ENCODE peak calls at places on chromosome 5, in six cellular contexts. One of them, this sample, is unnamed.
A peak's percentile ranks its signal among the peaks of the same experiment; 100 is the strongest.

GRCh38 chr5:69295088-69295754 is 37.4 kb downstream of the CCDC125 start:
- DNase-seq in Peyer's patch: no peak
- DNase-seq in GM23248: peak; percentile 68
- DNase-seq in CD8-positive, alpha-beta memory T cell: no peak
- DNase-seq in transverse colon: no peak
- DNase-seq in heart left ventricle: no peak
- DNase-seq in this sample: no peak

GRCh38 chr5:65577141-65577540 is 14.0 kb downstream of the PPWD1 start:
- DNase-seq in transverse colon: no peak
- DNase-seq in heart left ventricle: no peak
- DNase-seq in Peyer's patch: no peak
- DNase-seq in CD8-positive, alpha-beta memory T cell: no peak
- DNase-seq in GM23248: no peak
- DNase-seq in this sample: no peak

GRCh38 chr5:43041669-43042175 is 1.6 kb upstream of the ANXA2R start:
- DNase-seq in GM23248: peak; percentile 90
- DNase-seq in Peyer's patch: peak; percentile 65
- DNase-seq in CD8-positive, alpha-beta memory T cell: no peak
- DNase-seq in transverse colon: peak; percentile 63
- DNase-seq in heart left ventricle: peak; percentile 86
- DNase-seq in this sample: no peak

GRCh38 chr5:17302138-17302537 is 84.7 kb downstream of the BASP1 start:
- DNase-seq in CD8-positive, alpha-beta memory T cell: no peak
- DNase-seq in heart left ventricle: no peak
- DNase-seq in GM23248: peak; percentile 58
- DNase-seq in Peyer's patch: no peak
- DNase-seq in transverse colon: no peak
- DNase-seq in this sample: no peak

GRCh38 chr5:33933723-33934544 is 2.3 kb upstream of the RXFP3 start:
- DNase-seq in GM23248: peak; percentile 35
- DNase-seq in Peyer's patch: no peak
- DNase-seq in transverse colon: no peak
- DNase-seq in CD8-positive, alpha-beta memory T cell: no peak
- DNase-seq in heart left ventricle: no peak
- DNase-seq in this sample: no peak

GRCh38 chr5:86968311-86968753 is 299.4 kb upstream of the RASA1 start:
- DNase-seq in Peyer's patch: no peak
- DNase-seq in CD8-positive, alpha-beta memory T cell: no peak
- DNase-seq in GM23248: peak; percentile 71
- DNase-seq in heart left ventricle: peak; percentile 53
- DNase-seq in transverse colon: no peak
- DNase-seq in this sample: no peak

GRCh38 chr5:113574417-113574816 is 60.9 kb downstream of the YTHDC2 start:
- DNase-seq in CD8-positive, alpha-beta memory T cell: no peak
- DNase-seq in Peyer's patch: no peak
- DNase-seq in GM23248: peak; percentile 78
- DNase-seq in heart left ventricle: peak; percentile 55
- DNase-seq in transverse colon: no peak
- DNase-seq in this sample: no peak

GRCh38 chr5:83751201-83751600 is 30.5 kb upstream of the HAPLN1 start:
- DNase-seq in heart left ventricle: no peak
- DNase-seq in GM23248: no peak
- DNase-seq in transverse colon: no peak
- DNase-seq in CD8-positive, alpha-beta memory T cell: no peak
- DNase-seq in Peyer's patch: no peak
- DNase-seq in this sample: no peak

GRCh38 chr5:170184007-170184687 is 48.6 kb upstream of the C5orf58 start:
- DNase-seq in heart left ventricle: peak; percentile 67
- DNase-seq in GM23248: peak; percentile 69
- DNase-seq in transverse colon: peak; percentile 44
- DNase-seq in Peyer's patch: peak; percentile 26
- DNase-seq in CD8-positive, alpha-beta memory T cell: no peak
- DNase-seq in this sample: peak; percentile 21

GRCh38 chr5:23820764-23821471 is 313.5 kb downstream of the PRDM9 start:
- DNase-seq in Peyer's patch: no peak
- DNase-seq in transverse colon: no peak
- DNase-seq in GM23248: peak; percentile 84
- DNase-seq in CD8-positive, alpha-beta memory T cell: no peak
- DNase-seq in heart left ventricle: no peak
- DNase-seq in this sample: no peak

GRCh38 chr5:150568663-150569062 is 60.7 kb downstream of the NDST1 start:
- DNase-seq in Peyer's patch: no peak
- DNase-seq in CD8-positive, alpha-beta memory T cell: no peak
- DNase-seq in heart left ventricle: peak; percentile 16
- DNase-seq in GM23248: no peak
- DNase-seq in transverse colon: no peak
- DNase-seq in this sample: no peak

GRCh38 chr5:155027993-155028629 is 14.6 kb downstream of the KIF4B start:
- DNase-seq in heart left ventricle: no peak
- DNase-seq in GM23248: no peak
- DNase-seq in transverse colon: no peak
- DNase-seq in Peyer's patch: no peak
- DNase-seq in CD8-positive, alpha-beta memory T cell: no peak
- DNase-seq in this sample: no peak

GRCh38 chr5:40683351-40683750 is 3.6 kb downstream of the PTGER4 start:
- DNase-seq in CD8-positive, alpha-beta memory T cell: no peak
- DNase-seq in heart left ventricle: no peak
- DNase-seq in transverse colon: no peak
- DNase-seq in GM23248: no peak
- DNase-seq in Peyer's patch: no peak
- DNase-seq in this sample: no peak

GRCh38 chr5:164832545-164832944 is 1327.1 kb downstream of the MAT2B start:
- DNase-seq in transverse colon: no peak
- DNase-seq in Peyer's patch: no peak
- DNase-seq in heart left ventricle: no peak
- DNase-seq in GM23248: no peak
- DNase-seq in CD8-positive, alpha-beta memory T cell: no peak
- DNase-seq in this sample: no peak

GRCh38 chr5:57834829-57835554 is 352.4 kb upstream of the ACTBL2 start:
- DNase-seq in heart left ventricle: no peak
- DNase-seq in GM23248: no peak
- DNase-seq in CD8-positive, alpha-beta memory T cell: no peak
- DNase-seq in transverse colon: no peak
- DNase-seq in Peyer's patch: no peak
- DNase-seq in this sample: no peak

GRCh38 chr5:172106511-172107356 is 81.3 kb downstream of the STK10 start:
- DNase-seq in Peyer's patch: peak; percentile 49
- DNase-seq in GM23248: peak; percentile 52
- DNase-seq in transverse colon: peak; percentile 55
- DNase-seq in heart left ventricle: peak; percentile 82
- DNase-seq in CD8-positive, alpha-beta memory T cell: peak; percentile 51
- DNase-seq in this sample: peak; percentile 55

GRCh38 chr5:140011297-140011802 is 31.7 kb downstream of the NRG2 start:
- DNase-seq in Peyer's patch: no peak
- DNase-seq in transverse colon: no peak
- DNase-seq in CD8-positive, alpha-beta memory T cell: no peak
- DNase-seq in heart left ventricle: no peak
- DNase-seq in GM23248: peak; percentile 34
- DNase-seq in this sample: no peak

GRCh38 chr5:142426129-142426641 is 101.4 kb upstream of the SPRY4 start:
- DNase-seq in heart left ventricle: peak; percentile 77
- DNase-seq in transverse colon: peak; percentile 42
- DNase-seq in GM23248: peak; percentile 38
- DNase-seq in Peyer's patch: no peak
- DNase-seq in CD8-positive, alpha-beta memory T cell: peak; percentile 61
- DNase-seq in this sample: no peak

GRCh38 chr5:144125163-144125726 is 45.2 kb downstream of the YIPF5 start:
- DNase-seq in transverse colon: no peak
- DNase-seq in Peyer's patch: no peak
- DNase-seq in GM23248: no peak
- DNase-seq in CD8-positive, alpha-beta memory T cell: no peak
- DNase-seq in heart left ventricle: no peak
- DNase-seq in this sample: no peak

DNA sequence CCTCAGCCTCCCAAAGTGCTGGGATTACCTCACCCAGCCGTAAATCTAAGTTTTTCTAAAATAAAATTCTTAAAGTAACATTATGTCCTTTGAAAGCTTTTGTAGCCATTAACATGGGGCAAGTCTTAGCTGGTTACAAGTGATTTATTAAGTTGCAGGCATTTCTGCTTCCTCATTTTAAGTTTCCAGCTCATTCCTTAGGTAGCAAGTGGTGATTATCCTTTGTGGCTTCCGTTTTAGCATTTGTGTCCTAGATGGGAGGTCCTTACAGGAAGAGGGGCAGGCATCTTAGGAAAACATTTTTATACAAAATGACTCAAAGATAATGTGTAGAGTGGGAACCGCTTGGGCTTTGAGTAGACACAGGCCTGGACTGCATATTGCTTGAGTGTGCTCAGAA is 35.0 kb upstream of the ROPN1L start:
- DNase-seq in GM23248: no peak
- DNase-seq in Peyer's patch: no peak
- DNase-seq in heart left ventricle: no peak
- DNase-seq in CD8-positive, alpha-beta memory T cell: no peak
- DNase-seq in transverse colon: no peak
- DNase-seq in this sample: no peak
- H3K36me3 ChIP-seq in GM23248: peaks cover 81% of the 10 kb centered on the region
- H3K36me3 ChIP-seq in Peyer's patch: peaks cover 100% of the 10 kb centered on the region
- H3K36me3 ChIP-seq in heart left ventricle: no peaks in the 10 kb centered on the region
- H3K36me3 ChIP-seq in CD8-positive, alpha-beta memory T cell: peaks cover 56% of the 10 kb centered on the region
- H3K36me3 ChIP-seq in transverse colon: no peaks in the 10 kb centered on the region
- H3K36me3 ChIP-seq in this sample: peaks cover 87% of the 10 kb centered on the region

GRCh38 chr5:73447234-73448071 is 1.1 kb downstream of the FOXD1 start:
- DNase-seq in transverse colon: peak; percentile 25
- DNase-seq in GM23248: peak; percentile 88
- DNase-seq in Peyer's patch: peak; percentile 35
- DNase-seq in CD8-positive, alpha-beta memory T cell: peak; percentile 43
- DNase-seq in heart left ventricle: peak; percentile 68
- DNase-seq in this sample: no peak
- H3K27me3 ChIP-seq in transverse colon: peaks cover 92% of the 10 kb centered on the region
- H3K27me3 ChIP-seq in GM23248: no peaks in the 10 kb centered on the region
- H3K27me3 ChIP-seq in Peyer's patch: peaks cover 67% of the 10 kb centered on the region
- H3K27me3 ChIP-seq in CD8-positive, alpha-beta memory T cell: peaks cover 82% of the 10 kb centered on the region
- H3K27me3 ChIP-seq in heart left ventricle: peaks cover 84% of the 10 kb centered on the region
- H3K27me3 ChIP-seq in this sample: peaks cover 87% of the 10 kb centered on the region

GRCh38 chr5:111486926-111487325 is 25.4 kb downstream of the STARD4 start:
- DNase-seq in Peyer's patch: no peak
- DNase-seq in GM23248: no peak
- DNase-seq in heart left ventricle: no peak
- DNase-seq in transverse colon: no peak
- DNase-seq in CD8-positive, alpha-beta memory T cell: no peak
- DNase-seq in this sample: no peak
- H3K36me3 ChIP-seq in Peyer's patch: no peaks in the 10 kb centered on the region
- H3K36me3 ChIP-seq in GM23248: no peaks in the 10 kb centered on the region
- H3K36me3 ChIP-seq in heart left ventricle: no peaks in the 10 kb centered on the region
- H3K36me3 ChIP-seq in transverse colon: no peaks in the 10 kb centered on the region
- H3K36me3 ChIP-seq in CD8-positive, alpha-beta memory T cell: peaks cover 29% of the 10 kb centered on the region
- H3K36me3 ChIP-seq in this sample: no peaks in the 10 kb centered on the region

GRCh38 chr5:10974850-10975249 is 213.8 kb upstream of the DAP start:
- DNase-seq in Peyer's patch: no peak
- DNase-seq in heart left ventricle: no peak
- DNase-seq in CD8-positive, alpha-beta memory T cell: no peak
- DNase-seq in GM23248: no peak
- DNase-seq in transverse colon: no peak
- DNase-seq in this sample: no peak
- H3K27me3 ChIP-seq in Peyer's patch: no peaks in the 10 kb centered on the region
- H3K27me3 ChIP-seq in heart left ventricle: no peaks in the 10 kb centered on the region
- H3K27me3 ChIP-seq in CD8-positive, alpha-beta memory T cell: no peaks in the 10 kb centered on the region
- H3K27me3 ChIP-seq in GM23248: peaks cover 9% of the 10 kb centered on the region
- H3K27me3 ChIP-seq in transverse colon: no peaks in the 10 kb centered on the region
- H3K27me3 ChIP-seq in this sample: no peaks in the 10 kb centered on the region

GRCh38 chr5:44845777-44846176 is 37.0 kb downstream of the MRPS30 start:
- DNase-seq in transverse colon: no peak
- DNase-seq in GM23248: no peak
- DNase-seq in Peyer's patch: no peak
- DNase-seq in heart left ventricle: no peak
- DNase-seq in CD8-positive, alpha-beta memory T cell: no peak
- DNase-seq in this sample: no peak

GRCh38 chr5:44842491-44843282 is 33.9 kb downstream of the MRPS30 start:
- DNase-seq in heart left ventricle: no peak
- DNase-seq in Peyer's patch: no peak
- DNase-seq in GM23248: no peak
- DNase-seq in CD8-positive, alpha-beta memory T cell: no peak
- DNase-seq in transverse colon: no peak
- DNase-seq in this sample: no peak

GRCh38 chr5:44844744-44845143 is 36.0 kb downstream of the MRPS30 start:
- DNase-seq in Peyer's patch: no peak
- DNase-seq in CD8-positive, alpha-beta memory T cell: no peak
- DNase-seq in transverse colon: no peak
- DNase-seq in heart left ventricle: no peak
- DNase-seq in GM23248: no peak
- DNase-seq in this sample: no peak

DNA sequence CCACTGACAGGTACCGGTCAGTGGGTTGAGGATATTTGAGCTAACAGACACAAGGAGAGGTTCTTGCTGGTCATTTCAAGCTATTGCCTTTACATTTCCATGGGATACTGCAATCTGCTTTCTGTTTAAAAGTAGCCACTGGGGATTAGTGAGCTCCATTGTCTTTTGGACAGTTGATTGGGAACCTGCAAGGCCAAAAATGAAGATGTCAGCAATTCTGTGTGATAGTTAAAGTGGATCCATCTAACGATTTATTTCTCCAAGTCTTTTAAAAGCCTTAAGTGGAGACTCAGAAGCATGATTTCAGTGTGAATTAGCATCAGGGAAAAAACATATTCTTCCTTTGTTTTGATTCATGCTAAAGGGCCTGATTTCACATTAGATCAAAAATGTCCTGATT is 38.7 kb downstream of the MRPS30 start:
- DNase-seq in CD8-positive, alpha-beta memory T cell: no peak
- DNase-seq in GM23248: no peak
- DNase-seq in transverse colon: no peak
- DNase-seq in Peyer's patch: no peak
- DNase-seq in heart left ventricle: no peak
- DNase-seq in this sample: no peak
- H3K36me3 ChIP-seq in CD8-positive, alpha-beta memory T cell: no peaks in the 10 kb centered on the region
- H3K36me3 ChIP-seq in GM23248: no peaks in the 10 kb centered on the region
- H3K36me3 ChIP-seq in transverse colon: no peaks in the 10 kb centered on the region
- H3K36me3 ChIP-seq in Peyer's patch: no peaks in the 10 kb centered on the region
- H3K36me3 ChIP-seq in heart left ventricle: no peaks in the 10 kb centered on the region
- H3K36me3 ChIP-seq in this sample: no peaks in the 10 kb centered on the region

GRCh38 chr5:141342773-141343172 is 856 bp upstream of the PCDHGA3 start:
- DNase-seq in heart left ventricle: no peak
- DNase-seq in GM23248: no peak
- DNase-seq in transverse colon: no peak
- DNase-seq in CD8-positive, alpha-beta memory T cell: no peak
- DNase-seq in Peyer's patch: no peak
- DNase-seq in this sample: no peak
- H3K27me3 ChIP-seq in heart left ventricle: no peaks in the 10 kb centered on the region
- H3K27me3 ChIP-seq in GM23248: no peaks in the 10 kb centered on the region
- H3K27me3 ChIP-seq in transverse colon: peaks cover 24% of the 10 kb centered on the region
- H3K27me3 ChIP-seq in CD8-positive, alpha-beta memory T cell: no peaks in the 10 kb centered on the region
- H3K27me3 ChIP-seq in Peyer's patch: no peaks in the 10 kb centered on the region
- H3K27me3 ChIP-seq in this sample: no peaks in the 10 kb centered on the region

DNA sequence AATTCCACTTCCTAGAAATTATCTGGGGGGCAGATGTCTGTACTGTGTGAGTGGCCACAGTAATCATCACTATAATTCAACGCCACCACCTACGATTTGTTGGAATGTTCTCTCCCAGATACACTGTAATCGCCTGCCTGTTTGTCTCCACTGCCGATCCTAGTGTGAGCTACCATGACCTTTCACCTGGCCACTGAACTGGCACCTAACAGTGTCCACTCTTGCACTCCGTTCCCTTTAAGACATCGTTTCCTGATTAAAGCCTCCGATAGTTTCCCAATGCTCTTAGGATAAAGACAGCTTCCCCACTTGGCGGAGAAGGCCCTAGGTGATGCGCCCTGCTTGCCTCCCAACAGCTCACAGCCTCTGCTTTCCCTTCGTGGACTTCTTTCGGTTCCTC is 4.0 kb downstream of the PHYKPL start:
- DNase-seq in transverse colon: no peak
- DNase-seq in heart left ventricle: no peak
- DNase-seq in CD8-positive, alpha-beta memory T cell: no peak
- DNase-seq in Peyer's patch: no peak
- DNase-seq in GM23248: no peak
- DNase-seq in this sample: no peak
- H3K36me3 ChIP-seq in transverse colon: no peaks in the 10 kb centered on the region
- H3K36me3 ChIP-seq in heart left ventricle: no peaks in the 10 kb centered on the region
- H3K36me3 ChIP-seq in CD8-positive, alpha-beta memory T cell: peaks cover 47% of the 10 kb centered on the region
- H3K36me3 ChIP-seq in Peyer's patch: peaks cover 58% of the 10 kb centered on the region
- H3K36me3 ChIP-seq in GM23248: peaks cover 19% of the 10 kb centered on the region
- H3K36me3 ChIP-seq in this sample: no peaks in the 10 kb centered on the region

This sample was measured in tibial nerve.